ENCODE peak calls at places on chromosomes 13 and 19, in five cellular contexts. A is psoas muscle; P is heart right ventricle; S is CD4-positive, alpha-beta T cell; E is AG04450. D is an unnamed sample.

GRCh38 chr13:102484329-102484728 is 82.5 kb upstream of the FGF14 start:
- DNase-seq in A (no peak), P (no peak), S (no peak), E (no peak), D (no peak)

GRCh38 chr19:5330307-5330720 is 10.3 kb downstream of the PTPRS start:
- DNase-seq in A (no peak), P (no peak), S (no peak), E (no peak), D (no peak)

GRCh38 chr13:110455941-110456340 is 105.6 kb downstream of the RAB20 start:
- DNase-seq in A (peak; percentile 72), P (peak; percentile 64), S (peak; percentile 31), E (peak; percentile 20), D (peak; percentile 56)

GRCh38 chr13:111844222-111844671 is 222.7 kb upstream of the SOX1 start:
- DNase-seq in A (no peak), P (no peak), S (no peak), E (no peak), D (no peak)

GRCh38 chr19:2288010-2288742 is 6.2 kb upstream of the PEAK3 start:
- DNase-seq in A (no peak), P (no peak), S (no peak), E (no peak), D (no peak)

GRCh38 chr13:112452380-112453206 is 76.4 kb downstream of the SPACA7 start:
- DNase-seq in A (no peak), P (no peak), S (no peak), E (no peak), D (no peak)

GRCh38 chr13:89520468-89520867 is 1827.0 kb upstream of the MIR17HG start:
- DNase-seq in A (no peak), P (no peak), S (no peak), E (no peak), D (no peak)

GRCh38 chr13:27264181-27264580 is 6.4 kb upstream of the RASL11A start:
- DNase-seq in A (no peak), P (no peak), S (no peak), E (peak; percentile 63), D (peak; percentile 85)

GRCh38 chr19:33251076-33251475 is 25.4 kb upstream of the SLC7A10 start:
- DNase-seq in A (no peak), P (no peak), S (no peak), E (no peak), D (no peak)

GRCh38 chr19:36915992-36916830 is at the start of the genes ZNF568 and ZNF829:
- DNase-seq in A (peak; percentile 88), P (peak; percentile 90), S (peak; percentile 90), E (peak; percentile 36), D (peak; percentile 91)

GRCh38 chr19:49447485-49448431 is 3.9 kb downstream of the PIH1D1 start:
- DNase-seq in A (peak; percentile 60), P (peak; percentile 63), S (no peak), E (no peak), D (no peak)

GRCh38 chr13:60335531-60335930 is 61.5 kb upstream of the TDRD3 start:
- DNase-seq in A (no peak), P (no peak), S (no peak), E (no peak), D (no peak)

GRCh38 chr13:31236211-31236786 is 36.5 kb downstream of the B3GLCT start:
- DNase-seq in A (no peak), P (no peak), S (no peak), E (peak; percentile 15), D (peak; percentile 49)

GRCh38 chr13:60759499-60759898 is 362.5 kb downstream of the TDRD3 start:
- DNase-seq in A (no peak), P (no peak), S (no peak), E (no peak), D (no peak)

GRCh38 chr13:114107686-114108081 is 24.7 kb downstream of the RASA3 start:
- DNase-seq in A (peak; percentile 75), P (peak; percentile 67), S (no peak), E (peak; percentile 62), D (peak; percentile 87)

GRCh38 chr13:22369840-22370239 is 699.0 kb downstream of the FGF9 start:
- DNase-seq in A (no peak), P (no peak), S (no peak), E (no peak), D (no peak)

GRCh38 chr13:78520425-78520824 is 82.9 kb downstream of the POU4F1 start:
- DNase-seq in A (no peak), P (no peak), S (no peak), E (no peak), D (no peak)

GRCh38 chr19:5714819-5715218 is 5.1 kb downstream of the LONP1 start:
- DNase-seq in A (no peak), P (no peak), S (no peak), E (no peak), D (no peak)

GRCh38 chr13:40070357-40070756 is 414.9 kb downstream of the COG6 start:
- DNase-seq in A (no peak), P (no peak), S (no peak), E (no peak), D (no peak)

GRCh38 chr19:12133069-12133468 is 7.1 kb downstream of the ZNF20 start:
- DNase-seq in A (no peak), P (no peak), S (no peak), E (no peak), D (peak; percentile 26)

GRCh38 chr19:33373701-33374405 is at the start of gene CEBPG:
- DNase-seq in A (peak; percentile 71), P (peak; percentile 64), S (peak; percentile 34), E (no peak), D (peak; percentile 28)

GRCh38 chr19:1864480-1865171 is 1.2 kb upstream of the KLF16 start:
- DNase-seq in A (peak; percentile 79), P (peak; percentile 82), S (no peak), E (no peak), D (peak; percentile 40)

GRCh38 chr13:31053098-31053497 is 108.6 kb downstream of the HSPH1 start:
- DNase-seq in A (peak; percentile 61), P (peak; percentile 44), S (no peak), E (no peak), D (no peak)

GRCh38 chr19:43470288-43470687 is 4.9 kb upstream of the LYPD3 start:
- DNase-seq in A (no peak), P (no peak), S (peak; percentile 62), E (peak; percentile 24), D (peak; percentile 82)

GRCh38 chr19:58328999-58329398 is 2.2 kb downstream of the ZSCAN22 start:
- DNase-seq in A (no peak), P (no peak), S (no peak), E (no peak), D (no peak)

GRCh38 chr13:72541674-72542073 is 185.8 kb downstream of the MZT1 start:
- DNase-seq in A (no peak), P (no peak), S (no peak), E (no peak), D (no peak)

GRCh38 chr19:18232540-18233223 is 6.4 kb upstream of the PDE4C start:
- DNase-seq in A (no peak), P (no peak), S (no peak), E (no peak), D (no peak)

GRCh38 chr13:73880365-73880764 is 253.8 kb downstream of the KLF12 start:
- DNase-seq in A (no peak), P (no peak), S (no peak), E (no peak), D (no peak)

GRCh38 chr13:45737571-45738002 is 35.5 kb downstream of the CBY2 start:
- DNase-seq in A (no peak), P (no peak), S (no peak), E (no peak), D (no peak)
- TF ChIP-seq CTCF in A (no peak), P (no peak), S (no peak), E (peak; percentile 18), D (peak; percentile 18)

GRCh38 chr13:35770756-35771291 is 294.3 kb upstream of the MAB21L1 start:
- DNase-seq in A (no peak), P (no peak), S (no peak), E (no peak), D (no peak)

GRCh38 chr13:35768551-35768950 is 292.1 kb upstream of the MAB21L1 start:
- DNase-seq in A (no peak), P (no peak), S (no peak), E (no peak), D (peak; percentile 52)

GRCh38 chr13:35768126-35768525 is 291.6 kb upstream of the MAB21L1 start:
- DNase-seq in A (no peak), P (no peak), S (no peak), E (no peak), D (no peak)

GRCh38 chr13:35769812-35770211 is 293.3 kb upstream of the MAB21L1 start:
- DNase-seq in A (no peak), P (no peak), S (no peak), E (no peak), D (no peak)

DNA sequence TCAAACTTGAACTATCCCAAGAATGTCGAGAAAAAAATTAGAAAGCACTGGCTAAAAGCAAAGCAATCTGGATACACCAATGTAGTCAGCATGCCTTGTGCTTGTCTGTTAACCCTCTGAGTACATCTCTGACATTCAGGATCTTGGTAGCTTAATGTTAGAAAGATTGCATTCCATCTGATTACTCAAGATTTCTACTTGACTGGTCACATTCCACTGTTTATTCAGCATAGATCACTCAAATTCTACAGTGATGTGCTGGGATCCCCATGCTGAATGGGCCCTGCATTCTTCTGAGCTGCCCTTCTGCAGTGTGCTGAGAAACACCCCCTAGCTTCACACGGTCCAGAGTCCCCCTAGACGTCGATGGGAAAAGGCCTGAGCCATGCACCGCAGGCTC is 295.4 kb upstream of the MAB21L1 start:
- DNase-seq in A (no peak), P (no peak), S (no peak), E (peak; percentile 79), D (peak; percentile 93)
- TF ChIP-seq CTCF in A (no peak), P (no peak), S (no peak), E (no peak), D (no peak)

GRCh38 chr19:3287814-3288213 is 63.4 kb downstream of the CELF5 start:
- DNase-seq in A (no peak), P (no peak), S (no peak), E (no peak), D (no peak)

GRCh38 chr19:3292958-3293529 is 68.6 kb downstream of the CELF5 start:
- DNase-seq in A (no peak), P (no peak), S (no peak), E (no peak), D (no peak)

GRCh38 chr19:3291644-3292043 is 67.2 kb downstream of the CELF5 start:
- DNase-seq in A (no peak), P (no peak), S (no peak), E (no peak), D (no peak)

GRCh38 chr19:3293560-3293959 is 69.1 kb downstream of the CELF5 start:
- DNase-seq in A (no peak), P (no peak), S (no peak), E (no peak), D (no peak)

DNA sequence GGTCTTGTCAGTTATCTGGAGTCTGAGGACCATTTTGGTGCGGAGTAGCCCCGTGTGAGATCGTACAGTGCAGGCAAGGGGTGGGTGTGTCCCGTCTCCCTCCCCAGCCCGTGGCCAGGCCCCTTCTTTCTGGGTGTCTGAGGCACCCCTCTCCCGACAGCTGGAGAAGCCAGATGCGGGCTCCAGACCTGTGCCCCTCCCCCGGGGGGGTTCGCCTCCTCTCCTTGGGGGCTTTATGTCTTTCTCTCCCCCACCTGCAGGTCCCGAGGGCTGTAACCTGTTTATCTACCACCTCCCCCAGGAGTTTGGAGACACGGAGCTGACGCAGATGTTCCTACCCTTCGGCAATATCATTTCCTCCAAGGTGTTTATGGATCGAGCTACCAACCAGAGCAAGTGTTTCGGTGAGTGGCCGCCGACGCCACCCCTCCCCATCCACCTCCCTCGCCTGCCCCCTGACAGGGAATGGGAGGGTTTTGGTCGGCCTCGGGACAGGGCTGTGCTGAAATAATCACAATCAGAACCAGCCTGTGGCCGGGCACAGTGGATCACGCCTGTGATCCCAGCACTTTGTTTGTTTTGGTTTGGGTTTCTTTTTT is 65.6 kb downstream of the CELF5 start:
- DNase-seq in A (no peak), P (no peak), S (no peak), E (no peak), D (no peak)
- TF ChIP-seq CTCF in A (no peak), P (no peak), S (no peak), E (no peak), D (no peak)

GRCh38 chr13:35850569-35850968 is 280.6 kb downstream of the DCLK1 start:
- DNase-seq in A (no peak), P (no peak), S (no peak), E (no peak), D (no peak)
- TF ChIP-seq CTCF in A (no peak), P (no peak), S (no peak), E (no peak), D (no peak)